ENCODE peak calls at places on chromosomes 4 and X, in ten cellular contexts. D, X, H, F, P, I, R, J, E and Y are unnamed samples.

GRCh38 chrX:103918050-103918449 is 44.4 kb upstream of the TMSB15B start:
- DNase-seq in H (no peak), P (peak), X (no peak), D (no peak), R (peak), I (peak), J (peak), F (peak), E (peak), Y (no peak)

GRCh38 chr4:107913283-107913899 is 18.0 kb upstream of the CYP2U1 start:
- DNase-seq in E (peak), R (peak), J (peak), P (peak), H (no peak), X (no peak), D (no peak), I (peak), F (peak), Y (peak)

GRCh38 chr4:159281781-159282180 is 178.9 kb downstream of the RAPGEF2 start:
- DNase-seq in J (peak), F (peak), X (no peak), R (no peak), I (no peak), H (no peak), E (no peak), D (no peak), P (no peak), Y (no peak)

GRCh38 chr4:46386570-46386969 is 3.4 kb downstream of the GABRA2 start:
- DNase-seq in I (peak), F (no peak), R (peak), X (no peak), P (no peak), J (no peak), H (no peak), D (no peak), E (no peak), Y (no peak)

GRCh38 chr4:186190456-186191265 is 706 bp upstream of the CYP4V2 start:
- DNase-seq in I (peak), H (no peak), E (no peak), F (peak), P (peak), R (peak), X (no peak), D (no peak), J (peak), Y (no peak)

GRCh38 chr4:156188596-156188995 is 234.9 kb upstream of the CTSO start:
- DNase-seq in J (no peak), F (no peak), E (no peak), R (no peak), P (no peak), I (no peak), H (no peak), X (no peak), D (no peak), Y (no peak)

GRCh38 chrX:34848281-34848680 is 94.3 kb upstream of the FAM47B start:
- DNase-seq in J (peak), E (no peak), H (no peak), R (no peak), F (peak), P (peak), I (no peak), D (no peak), X (no peak), Y (no peak)

GRCh38 chr4:159235779-159236368 is 133.0 kb downstream of the RAPGEF2 start:
- DNase-seq in J (no peak), F (peak), P (no peak), I (no peak), H (no peak), R (peak), X (no peak), D (no peak), E (no peak), Y (no peak)

GRCh38 chr4:81465668-81466357 is 5.9 kb downstream of the RASGEF1B start:
- DNase-seq in I (no peak), P (no peak), X (no peak), J (no peak), R (no peak), F (no peak), D (no peak), E (no peak), H (no peak), Y (no peak)

GRCh38 chr4:138958519-138958918 is 57.1 kb upstream of the NOCT start:
- DNase-seq in H (no peak), D (no peak), E (no peak), R (no peak), I (no peak), P (no peak), F (no peak), X (no peak), J (no peak), Y (no peak)

GRCh38 chr4:102478186-102478585 is 23.0 kb upstream of the NFKB1 start:
- DNase-seq in I (peak), X (no peak), D (no peak), R (no peak), E (no peak), H (no peak), J (no peak), P (peak), F (no peak), Y (no peak)

GRCh38 chr4:95124906-95125504 is 367.2 kb downstream of the BMPR1B start:
- DNase-seq in R (peak), P (peak), J (peak), D (no peak), X (no peak), E (peak), F (peak), H (no peak), I (peak), Y (no peak)

GRCh38 chr4:88690355-88690754 is 7.3 kb downstream of the NAP1L5 start:
- DNase-seq in F (peak), I (no peak), P (peak), H (no peak), E (no peak), J (peak), R (no peak), X (no peak), D (no peak), Y (no peak)

GRCh38 chr4:41509411-41510008 is 28.4 kb upstream of the LIMCH1 start:
- DNase-seq in P (no peak), H (no peak), I (no peak), E (peak), D (no peak), J (no peak), R (no peak), X (no peak), F (peak), Y (no peak)

GRCh38 chr4:150004481-150004880 is 73.8 kb upstream of the DCLK2 start:
- DNase-seq in R (no peak), D (no peak), E (no peak), F (peak), I (no peak), J (peak), P (no peak), X (no peak), H (no peak), Y (no peak)

GRCh38 chr4:147581601-147582350 is 35.4 kb upstream of the TMEM184C start:
- DNase-seq in H (no peak), R (no peak), X (no peak), P (no peak), J (peak), D (no peak), F (peak), I (no peak), E (no peak), Y (no peak)

GRCh38 chr4:2320746-2321145 is 58.8 kb upstream of the MXD4 start:
- DNase-seq in J (no peak), D (peak), R (no peak), P (no peak), H (no peak), I (peak), F (no peak), X (no peak), E (no peak), Y (no peak)

GRCh38 chr4:121304843-121305348 is 75.9 kb downstream of the QRFPR start:
- DNase-seq in H (no peak), X (no peak), I (no peak), P (no peak), F (no peak), D (no peak), J (no peak), R (no peak), E (no peak), Y (no peak)

GRCh38 chrX:56978172-56978571 is 17.2 kb downstream of the SPIN3 start:
- DNase-seq in R (peak), J (no peak), D (no peak), X (no peak), P (peak), F (peak), I (peak), H (no peak), E (peak), Y (no peak)

GRCh38 chrX:126701380-126701779 is 118.1 kb upstream of the PRR32 start:
- DNase-seq in D (no peak), H (no peak), J (no peak), I (no peak), R (no peak), P (no peak), X (no peak), E (no peak), F (no peak), Y (no peak)

GRCh38 chr4:76156635-76157034 is 8.4 kb upstream of the NUP54 start:
- DNase-seq in P (peak), X (no peak), J (no peak), H (no peak), R (no peak), I (no peak), D (no peak), E (no peak), F (no peak), Y (no peak)

GRCh38 chr4:83618431-83618830 is 82.5 kb downstream of the GPAT3 start:
- DNase-seq in H (no peak), P (peak), R (no peak), F (peak), I (no peak), X (no peak), D (no peak), E (peak), J (peak), Y (no peak)

GRCh38 chr4:84238247-84239090 is 260.6 kb downstream of the NKX6-1 start:
- DNase-seq in E (no peak), R (no peak), X (no peak), I (no peak), P (peak), J (peak), F (peak), D (no peak), H (no peak), Y (no peak)

GRCh38 chrX:31588355-31588754 is 516.5 kb upstream of the FTHL17 start:
- DNase-seq in H (no peak), D (no peak), E (no peak), P (peak), F (no peak), X (no peak), J (no peak), R (no peak), I (no peak), Y (no peak)

GRCh38 chr4:86055898-86056297 is 304.0 kb downstream of the MAPK10 start:
- DNase-seq in H (no peak), J (no peak), X (no peak), P (peak), D (no peak), I (no peak), R (no peak), F (peak), E (no peak), Y (no peak)

GRCh38 chr4:89193828-89194227 is 82.5 kb downstream of the TIGD2 start:
- DNase-seq in P (no peak), D (no peak), F (no peak), X (no peak), R (no peak), J (no peak), E (no peak), I (no peak), H (no peak), Y (no peak)

GRCh38 chr4:133131829-133132485 is 17.1 kb upstream of the PCDH10 start:
- DNase-seq in E (no peak), F (peak), H (no peak), I (no peak), J (no peak), X (no peak), R (no peak), D (no peak), P (no peak), Y (no peak)

GRCh38 chr4:133136833-133137232 is 12.3 kb upstream of the PCDH10 start:
- DNase-seq in D (no peak), H (no peak), P (no peak), I (no peak), X (no peak), F (no peak), R (no peak), E (no peak), J (no peak), Y (no peak)

DNA sequence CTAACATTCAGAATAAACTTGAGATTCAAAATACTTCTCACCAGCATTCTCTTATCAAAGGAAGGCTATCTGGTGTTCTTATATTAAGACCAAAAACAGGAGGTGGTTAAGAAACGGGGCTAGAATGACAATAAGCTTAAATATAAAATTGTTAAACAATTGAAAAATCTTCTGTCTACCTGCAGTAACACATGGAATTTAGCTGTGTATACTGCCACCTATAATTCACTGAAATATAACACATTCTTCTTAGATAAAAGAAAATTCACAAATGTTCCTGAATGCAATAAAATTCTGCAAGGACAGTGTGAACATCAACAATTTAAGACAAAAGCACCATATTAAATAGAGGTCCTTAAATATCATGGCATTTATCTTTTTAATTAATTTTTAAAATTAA is 11.5 kb upstream of the PCDH10 start:
- DNase-seq in E (no peak), F (no peak), I (no peak), H (no peak), X (no peak), R (no peak), P (no peak), J (no peak), D (no peak), Y (no peak)
- TF ChIP-seq CTCF in E (no peak), F (no peak), I (peak), H (no peak), X (peak), R (no peak), P (no peak), J (no peak), D (no peak), Y (no peak)

GRCh38 chrX:136608295-136608933 is 39.5 kb upstream of the CD40LG start:
- DNase-seq in X (no peak), D (no peak), R (peak), I (peak), E (peak), P (peak), F (peak), J (peak), H (no peak), Y (no peak)
- TF ChIP-seq CTCF in X (peak), D (no peak), R (peak), I (peak), E (peak), P (peak), F (peak), J (peak), H (no peak), Y (no peak)

GRCh38 chr4:115090483-115091075 is 22.8 kb downstream of the NDST4 start:
- DNase-seq in E (no peak), P (peak), R (peak), D (no peak), J (peak), F (peak), X (no peak), H (no peak), I (no peak), Y (no peak)
- TF ChIP-seq CTCF in E (peak), P (peak), R (peak), D (peak), J (peak), F (peak), X (peak), H (no peak), I (peak), Y (peak)

DNA sequence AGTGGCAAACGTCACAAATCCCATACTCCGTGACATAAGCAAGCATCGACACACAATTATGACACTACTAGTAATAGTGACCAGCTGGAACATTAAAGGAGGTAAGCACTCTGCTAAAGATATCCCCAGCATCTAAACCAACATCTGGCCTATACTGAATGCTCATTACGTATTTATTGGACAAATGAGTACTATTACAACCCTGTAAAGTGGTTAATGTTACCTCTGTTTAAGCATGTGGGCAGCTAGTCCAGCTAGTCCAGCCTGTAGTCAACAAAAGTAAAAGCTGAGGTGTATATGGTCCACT is 419 bp upstream of the RPGR start:
- DNase-seq in H (no peak), P (no peak), D (no peak), F (no peak), R (no peak), E (no peak), X (no peak), I (no peak), J (no peak), Y (no peak)
- TF ChIP-seq CTCF in H (no peak), P (no peak), D (no peak), F (no peak), R (no peak), E (no peak), X (peak), I (no peak), J (no peak), Y (no peak)

DNA sequence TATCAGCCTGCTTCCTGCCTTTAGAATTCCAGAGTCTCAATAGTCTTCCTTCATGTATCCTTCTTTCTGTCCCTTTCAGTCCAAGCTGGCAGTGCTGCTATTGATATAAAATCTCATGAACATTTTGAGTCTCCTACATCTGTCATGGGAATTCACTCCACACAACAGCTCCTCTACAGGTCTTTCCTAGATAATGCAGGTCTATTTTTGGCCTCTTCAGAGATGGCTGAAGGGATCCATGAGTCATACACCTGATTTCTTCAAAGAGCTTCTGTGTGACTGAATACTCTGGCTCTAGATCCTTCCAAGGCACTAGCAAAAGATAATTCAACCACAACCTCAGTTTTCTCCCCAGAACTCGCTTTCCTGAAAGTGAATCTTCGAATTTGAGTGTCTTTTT is 115.4 kb downstream of the STPG2 start:
- DNase-seq in I (no peak), R (peak), P (peak), H (no peak), D (no peak), F (peak), X (no peak), J (no peak), E (no peak), Y (no peak)
- TF ChIP-seq CTCF in I (peak), R (peak), P (peak), H (no peak), D (no peak), F (no peak), X (peak), J (no peak), E (peak), Y (no peak)

GRCh38 chr4:62075082-62075481 is 875.0 kb downstream of the ADGRL3 start:
- DNase-seq in D (no peak), H (no peak), R (peak), P (no peak), I (no peak), J (no peak), F (no peak), X (no peak), E (no peak), Y (no peak)
- TF ChIP-seq CTCF in D (no peak), H (no peak), R (no peak), P (no peak), I (no peak), J (no peak), F (no peak), X (no peak), E (no peak), Y (no peak)

GRCh38 chr4:38237139-38237538 is 276.9 kb downstream of the PTTG2 start:
- DNase-seq in E (no peak), H (no peak), J (peak), I (no peak), F (peak), D (no peak), X (no peak), R (no peak), P (peak), Y (no peak)
- TF ChIP-seq CTCF in E (no peak), H (no peak), J (no peak), I (no peak), F (no peak), D (no peak), X (no peak), R (no peak), P (no peak), Y (no peak)